ENCODE peak calls at places on chromosomes 11 and 22, in five cellular contexts. Z is A549, L is H1, A is esophagus muscularis mucosa, M is stomach. D is an unnamed sample.

GRCh38 chr11:33692013-33692504 is 8.6 kb downstream of the C11orf91 start:
- DNase-seq in Z (peak), L (no peak), A (no peak), M (peak), D (peak)

GRCh38 chr11:133529807-133530500 is 2.3 kb downstream of the OPCML start:
- DNase-seq in Z (no peak), L (no peak), A (no peak), M (no peak), D (no peak)

GRCh38 chr11:32154275-32154674 is 63.4 kb downstream of the RCN1 start:
- DNase-seq in Z (no peak), L (no peak), A (no peak), M (no peak), D (no peak)

GRCh38 chr22:17754233-17754925 is 19.9 kb downstream of the BID start:
- DNase-seq in Z (no peak), L (no peak), A (no peak), M (no peak), D (no peak)

GRCh38 chr22:39368402-39368801 is 18.6 kb downstream of the SYNGR1 start:
- DNase-seq in Z (no peak), L (no peak), A (no peak), M (no peak), D (no peak)

GRCh38 chr22:19900707-19901436 is 40.7 kb upstream of the COMT start:
- DNase-seq in Z (no peak), L (no peak), A (no peak), M (no peak), D (peak)

GRCh38 chr11:93187290-93187689 is 10.5 kb downstream of the SLC36A4 start:
- DNase-seq in Z (no peak), L (no peak), A (no peak), M (no peak), D (no peak)

GRCh38 chr22:30127749-30128166 is 47.5 kb downstream of the HORMAD2 start:
- DNase-seq in Z (no peak), L (no peak), A (no peak), M (no peak), D (no peak)

GRCh38 chr11:58178444-58178843 is 10.4 kb upstream of the OR9Q2 start:
- DNase-seq in Z (no peak), L (no peak), A (no peak), M (no peak), D (no peak)

GRCh38 chr11:7688238-7688826 is 15.0 kb upstream of the CYB5R2 start:
- DNase-seq in Z (peak), L (no peak), A (no peak), M (no peak), D (no peak)

GRCh38 chr11:85974126-85974525 is 94.8 kb downstream of the PICALM start:
- DNase-seq in Z (no peak), L (no peak), A (no peak), M (no peak), D (no peak)

GRCh38 chr22:42061041-42061440 is 9.6 kb downstream of the NAGA start:
- DNase-seq in Z (no peak), L (no peak), A (no peak), M (peak), D (no peak)

GRCh38 chr11:115112779-115113178 is 391.4 kb downstream of the CADM1 start:
- DNase-seq in Z (no peak), L (no peak), A (no peak), M (no peak), D (no peak)

GRCh38 chr22:43566561-43567332 is 154.9 kb downstream of the MPPED1 start:
- DNase-seq in Z (no peak), L (no peak), A (peak), M (no peak), D (no peak)

GRCh38 chr11:43942651-43943356 is 367 bp downstream of the C11orf96 start:
- DNase-seq in Z (peak), L (no peak), A (no peak), M (no peak), D (no peak)

GRCh38 chr11:94568717-94569116 is 1.5 kb downstream of the PIWIL4 start:
- DNase-seq in Z (no peak), L (no peak), A (no peak), M (no peak), D (no peak)

GRCh38 chr11:120128392-120129172 is 9.3 kb downstream of the TRIM29 start:
- DNase-seq in Z (no peak), L (no peak), A (no peak), M (no peak), D (peak)

GRCh38 chr11:65574147-65574962 is 1.5 kb upstream of the EHBP1L1 start:
- DNase-seq in Z (peak), L (peak), A (peak), M (peak), D (peak)

GRCh38 chr11:65575568-65576231 is at the start of gene EHBP1L1:
- DNase-seq in Z (peak), L (no peak), A (no peak), M (peak), D (peak)

GRCh38 chr11:65573391-65574146 is 1.2 kb downstream of the FAM89B start:
- DNase-seq in Z (no peak), L (no peak), A (no peak), M (no peak), D (peak)

GRCh38 chr11:65576232-65576866 is 496 bp downstream of the EHBP1L1 start:
- DNase-seq in Z (no peak), L (no peak), A (no peak), M (no peak), D (no peak)

DNA sequence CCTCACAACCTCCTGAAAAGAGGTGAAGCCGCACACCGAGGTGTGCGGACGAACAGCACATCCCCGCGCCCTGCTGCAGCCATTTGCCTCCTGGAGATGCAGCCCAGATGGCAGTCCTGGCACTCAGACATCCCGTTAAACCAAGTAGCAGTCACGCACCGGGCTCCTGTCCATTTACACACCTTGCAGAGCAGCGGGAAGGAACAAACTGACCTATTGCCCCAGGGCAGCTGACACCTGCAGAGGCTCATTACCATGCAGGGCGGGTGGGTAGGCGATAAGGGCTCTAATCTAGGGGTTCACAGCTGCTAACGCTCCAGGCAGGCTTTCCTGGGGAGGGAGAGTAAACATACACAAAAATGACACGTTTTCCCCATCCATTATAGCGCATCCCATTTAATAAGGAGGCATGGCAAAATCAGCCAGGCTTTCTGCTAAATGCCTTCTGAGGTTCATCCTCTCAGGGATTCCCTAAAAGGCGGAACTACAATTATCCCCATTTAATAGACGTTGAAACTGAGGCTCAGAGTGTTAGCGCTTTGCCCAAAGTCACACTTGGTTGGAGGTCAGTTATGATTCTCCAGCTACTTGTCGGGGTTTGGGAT is 788 bp upstream of the EHBP1L1 start:
- DNase-seq in Z (no peak), L (no peak), A (no peak), M (peak), D (peak)
- TF ChIP-seq POLR2A in Z (no peak), L (no peak), A (no peak), M (no peak), D (no peak)

GRCh38 chr11:65821107-65821506 is 12.7 kb upstream of the SNX32 start:
- DNase-seq in Z (no peak), L (no peak), A (no peak), M (no peak), D (peak)
- TF ChIP-seq EP300 in Z (no peak), L (no peak), A (no peak), M (no peak), D (no peak)

DNA sequence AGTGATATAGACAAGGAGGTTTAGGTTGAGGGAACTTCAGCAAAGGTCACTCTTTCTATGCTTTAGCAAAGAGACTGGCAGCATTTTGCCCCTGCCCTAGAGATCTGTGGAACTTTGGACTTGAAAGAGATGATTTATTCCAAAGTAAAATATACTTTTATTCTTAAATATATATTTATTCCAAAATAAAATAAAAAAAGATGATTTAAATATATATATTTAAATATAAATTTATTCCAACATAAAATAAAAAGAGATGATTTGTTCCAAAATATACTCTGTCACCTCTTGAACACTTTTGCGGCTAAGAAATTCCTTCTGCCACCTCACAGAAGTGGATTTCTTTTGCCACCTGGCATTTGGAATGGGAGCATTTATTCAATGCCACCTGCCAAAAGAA is 521.3 kb upstream of the CHORDC1 start:
- DNase-seq in Z (no peak), L (no peak), A (no peak), M (no peak), D (no peak)
- TF ChIP-seq POLR2A in Z (no peak), L (no peak), A (no peak), M (no peak), D (no peak)

GRCh38 chr11:108853864-108854263 is 189.0 kb downstream of the DDX10 start:
- DNase-seq in Z (no peak), L (no peak), A (no peak), M (no peak), D (no peak)

GRCh38 chr11:108854366-108854765 is 189.5 kb downstream of the DDX10 start:
- DNase-seq in Z (no peak), L (no peak), A (no peak), M (no peak), D (no peak)

GRCh38 chr11:108851781-108852180 is 186.9 kb downstream of the DDX10 start:
- DNase-seq in Z (no peak), L (no peak), A (no peak), M (no peak), D (no peak)

GRCh38 chr11:108853151-108853550 is 188.3 kb downstream of the DDX10 start:
- DNase-seq in Z (no peak), L (no peak), A (no peak), M (no peak), D (no peak)

DNA sequence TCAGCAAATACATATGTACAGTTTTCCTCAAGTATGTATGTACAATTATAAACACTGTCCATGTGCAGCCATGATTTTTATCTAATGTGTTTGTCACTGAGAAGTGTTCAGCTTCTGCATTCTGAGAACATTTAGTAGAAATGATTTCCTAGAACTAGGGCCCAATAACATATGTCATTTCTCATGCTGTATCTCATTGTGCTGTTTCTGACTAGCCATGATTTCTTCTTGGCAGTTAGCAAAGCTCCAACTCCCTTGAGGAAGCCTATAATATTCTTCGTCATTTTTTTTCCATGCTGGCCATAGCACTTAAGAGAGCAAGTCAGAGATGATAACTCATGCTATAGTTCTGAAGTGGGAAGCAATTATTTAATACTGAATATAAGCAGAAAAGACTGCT is 187.8 kb downstream of the DDX10 start:
- DNase-seq in Z (no peak), L (no peak), A (no peak), M (no peak), D (no peak)
- TF ChIP-seq EP300 in Z (no peak), L (no peak), A (no peak), M (no peak), D (no peak)

D was measured in transverse colon.